ENCODE peak calls at places on chromosomes 12 and 14, in nine cellular contexts. E is left lung, R is endodermal cell, T is cardiac muscle cell, Z is IMR-90, G is tibial artery, X is astrocyte, L is NT2/D1, C is heart right ventricle. J is an unnamed sample. For H3K4me1, the result is how much of the 10 kb centered on the place peaks cover.

GRCh38 chr12:45637706-45638105 is 91.8 kb upstream of the ARID2 start:
- DNase-seq in T (peak), L (no peak), Z (peak), C (no peak), X (peak), R (no peak), G (no peak), E (no peak), J (no peak)

GRCh38 chr12:93972411-93973208 is 175.8 kb upstream of the PLXNC1 start:
- DNase-seq in G (no peak), E (no peak), C (no peak), R (no peak), L (no peak), Z (peak), X (peak), T (peak), J (peak)

GRCh38 chr12:87988534-87988933 is 40.7 kb downstream of the C12orf50 start:
- DNase-seq in T (no peak), X (no peak), R (no peak), C (no peak), G (no peak), Z (no peak), E (no peak), L (no peak), J (no peak)

GRCh38 chr12:132847363-132848356 is 19.0 kb upstream of the GOLGA3 start:
- DNase-seq in R (peak), E (peak), C (no peak), G (no peak), Z (no peak), T (no peak), L (peak), X (no peak), J (no peak)

GRCh38 chr12:22287776-22288621 is 46.5 kb downstream of the ST8SIA1 start:
- DNase-seq in R (peak), Z (peak), C (no peak), E (no peak), G (no peak), X (peak), L (peak), T (peak), J (no peak)

GRCh38 chr12:107570721-107571120 is 114.9 kb upstream of the PWP1 start:
- DNase-seq in T (peak), L (no peak), E (no peak), Z (peak), C (no peak), X (peak), G (no peak), R (no peak), J (no peak)

GRCh38 chr12:106724116-106724515 is 50.4 kb upstream of the RIC8B start:
- DNase-seq in Z (no peak), X (no peak), R (no peak), E (no peak), G (no peak), C (no peak), L (no peak), T (no peak), J (no peak)

GRCh38 chr14:95562892-95563685 is 28.2 kb downstream of the GLRX5 start:
- DNase-seq in E (no peak), L (no peak), C (no peak), G (no peak), X (peak), R (peak), T (peak), Z (peak), J (no peak)

GRCh38 chr12:81176796-81177195 is 98.9 kb downstream of the ACSS3 start:
- DNase-seq in T (peak), R (no peak), G (no peak), X (peak), E (no peak), L (no peak), Z (no peak), C (no peak), J (no peak)

GRCh38 chr14:101185081-101185835 is 281.7 kb upstream of the RTL1 start:
- DNase-seq in L (no peak), X (no peak), C (no peak), G (no peak), R (no peak), E (no peak), Z (no peak), T (no peak), J (no peak)

DNA sequence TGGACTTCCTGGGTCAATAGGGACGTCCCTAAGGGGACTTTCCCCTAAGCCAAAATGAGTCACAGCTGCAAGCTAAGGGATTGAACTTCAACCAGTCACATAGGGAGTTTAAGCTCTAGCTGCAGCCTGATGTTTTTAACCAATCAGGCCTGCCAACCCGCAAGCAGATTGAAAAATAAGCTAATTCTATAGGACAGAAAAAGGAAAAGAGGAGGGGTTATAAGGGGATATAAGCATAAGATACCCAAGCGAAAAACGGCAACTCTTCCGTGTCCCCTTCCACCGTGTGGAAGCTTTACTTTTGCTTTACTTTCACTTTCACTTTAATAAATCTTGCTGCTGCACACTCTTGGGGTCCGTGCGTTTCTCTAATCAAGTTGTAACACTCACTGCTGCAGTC is 24.4 kb downstream of the ATP23 start:
- DNase-seq in T (no peak), R (no peak), C (no peak), L (no peak), E (no peak), G (no peak), Z (no peak), X (no peak), J (no peak)
- H3K4me3 ChIP-seq in T (no peak), R (no peak), C (no peak), L (no peak), E (no peak), G (no peak), Z (no peak), X (no peak), J (no peak)

GRCh38 chr12:64678835-64679234 is 68.5 kb downstream of the RASSF3 start:
- DNase-seq in E (no peak), X (no peak), G (no peak), C (no peak), Z (no peak), R (no peak), T (no peak), L (no peak), J (no peak)
- H3K4me1 ChIP-seq in E (half or more), X (under half), G (half or more), C (half or more), Z (under half), R (under half), T (under half), L (under half), J (under half)

DNA sequence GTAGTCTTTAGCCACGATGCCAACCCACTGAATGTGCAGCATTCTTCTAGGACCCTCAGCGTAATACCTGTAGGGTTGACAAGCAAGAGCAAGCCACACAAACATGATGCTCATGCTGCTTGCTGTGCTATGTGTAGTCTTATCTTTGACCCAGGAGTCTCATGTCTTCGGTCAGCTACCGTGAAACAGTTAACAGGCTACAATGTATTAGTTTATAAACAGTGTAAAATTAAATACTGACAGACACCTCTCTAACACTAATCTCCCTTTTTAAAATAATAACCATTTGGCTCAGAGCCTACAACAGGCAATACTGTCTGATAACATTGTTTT is 1.9 kb downstream of the EAPP start:
- DNase-seq in Z (no peak), C (no peak), E (no peak), X (no peak), G (no peak), R (no peak), L (no peak), T (no peak), J (no peak)
- H3K4me3 ChIP-seq in Z (no peak), C (peak), E (peak), X (peak), G (peak), R (peak), L (no peak), T (no peak), J (no peak)

DNA sequence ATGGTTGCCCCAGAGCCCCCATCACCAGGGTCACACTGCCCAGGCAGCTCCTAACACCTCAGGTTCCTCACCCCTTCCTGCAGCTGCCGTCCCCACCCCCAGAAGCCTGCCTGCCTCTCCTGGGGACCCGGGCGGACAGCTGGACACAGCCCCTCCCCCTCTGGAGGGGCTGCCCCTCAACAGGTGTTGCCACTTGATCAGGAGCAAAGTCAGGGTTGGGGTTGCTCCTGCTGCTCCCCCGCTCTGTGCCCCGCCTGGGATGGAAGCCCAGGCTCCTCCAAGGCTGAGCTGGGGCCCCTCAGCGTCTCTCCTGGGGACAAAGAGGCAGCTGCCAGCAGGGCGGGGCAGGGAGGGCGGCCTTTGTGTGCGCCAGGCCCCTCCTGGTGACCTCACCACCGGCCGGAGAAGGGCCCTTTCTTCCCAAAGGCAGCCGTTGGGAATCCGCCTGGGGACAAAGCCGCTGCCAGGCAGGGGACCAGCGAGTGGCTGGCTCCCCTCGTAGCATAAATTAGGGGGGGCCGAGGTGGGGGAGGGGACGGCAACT is 13.6 kb downstream of the TRMT61A start:
- DNase-seq in T (no peak), G (no peak), E (peak), X (no peak), C (peak), L (peak), R (peak), Z (no peak), J (peak)
- H3K4me1 ChIP-seq in T (under half), G (half or more), E (under half), X (under half), C (half or more), L (under half), R (under half), Z (under half), J (under half)

GRCh38 chr14:61568572-61569011 is 126.7 kb upstream of the HIF1A start:
- DNase-seq in C (peak), Z (no peak), X (no peak), T (no peak), G (no peak), E (peak), L (no peak), R (peak), J (no peak)
- H3K4me3 ChIP-seq in C (peak), Z (no peak), X (no peak), T (no peak), G (peak), E (peak), L (no peak), R (peak), J (no peak)